ENCODE peak calls at places on chromosomes 16 and 17, in eight cellular contexts. One of them, this sample, is unnamed.

GRCh38 chr16:31872201-31872600 is 1.4 kb upstream of the ZNF267 start:
- DNase-seq in AG08396: no peak
- DNase-seq in mucosa of descending colon: no peak
- DNase-seq in activated naive CD4-positive, alpha-beta T cell treated with Interleukin-2 at 50 U/mL for 16 hours: no peak
- DNase-seq in stimulated activated CD4-positive, alpha-beta T cell treated with anti-CD3 and anti-CD28 coated beads, Interleukin-2, amount 100 ng/mL, for 48 hours: no peak
- DNase-seq in heart right ventricle: no peak
- DNase-seq in stimulated activated CD8-positive, alpha-beta memory T cell treated with anti-CD3 and anti-CD28 coated beads, Interleukin-15, amount 100 ng/mL, for 1 hour: no peak
- DNase-seq in HAP-1: no peak
- DNase-seq in this sample: no peak

GRCh38 chr16:2926660-2927646 is 15.2 kb downstream of the FLYWCH1 start:
- DNase-seq in AG08396: peak
- DNase-seq in mucosa of descending colon: peak
- DNase-seq in activated naive CD4-positive, alpha-beta T cell treated with Interleukin-2 at 50 U/mL for 16 hours: peak
- DNase-seq in stimulated activated CD4-positive, alpha-beta T cell treated with anti-CD3 and anti-CD28 coated beads, Interleukin-2, amount 100 ng/mL, for 48 hours: peak
- DNase-seq in heart right ventricle: peak
- DNase-seq in stimulated activated CD8-positive, alpha-beta memory T cell treated with anti-CD3 and anti-CD28 coated beads, Interleukin-15, amount 100 ng/mL, for 1 hour: peak
- DNase-seq in HAP-1: peak
- DNase-seq in this sample: peak

GRCh38 chr17:61468263-61468907 is 16.2 kb downstream of the TBX4 start:
- DNase-seq in AG08396: peak
- DNase-seq in mucosa of descending colon: peak
- DNase-seq in activated naive CD4-positive, alpha-beta T cell treated with Interleukin-2 at 50 U/mL for 16 hours: no peak
- DNase-seq in stimulated activated CD4-positive, alpha-beta T cell treated with anti-CD3 and anti-CD28 coated beads, Interleukin-2, amount 100 ng/mL, for 48 hours: no peak
- DNase-seq in heart right ventricle: no peak
- DNase-seq in stimulated activated CD8-positive, alpha-beta memory T cell treated with anti-CD3 and anti-CD28 coated beads, Interleukin-15, amount 100 ng/mL, for 1 hour: no peak
- DNase-seq in HAP-1: no peak
- DNase-seq in this sample: peak

GRCh38 chr16:10122546-10122945 is 59.7 kb downstream of the GRIN2A start:
- DNase-seq in AG08396: no peak
- DNase-seq in mucosa of descending colon: no peak
- DNase-seq in activated naive CD4-positive, alpha-beta T cell treated with Interleukin-2 at 50 U/mL for 16 hours: no peak
- DNase-seq in stimulated activated CD4-positive, alpha-beta T cell treated with anti-CD3 and anti-CD28 coated beads, Interleukin-2, amount 100 ng/mL, for 48 hours: no peak
- DNase-seq in heart right ventricle: no peak
- DNase-seq in stimulated activated CD8-positive, alpha-beta memory T cell treated with anti-CD3 and anti-CD28 coated beads, Interleukin-15, amount 100 ng/mL, for 1 hour: no peak
- DNase-seq in HAP-1: peak
- DNase-seq in this sample: no peak

GRCh38 chr16:59259074-59259963 is 525.2 kb upstream of the GOT2 start:
- DNase-seq in AG08396: no peak
- DNase-seq in mucosa of descending colon: no peak
- DNase-seq in activated naive CD4-positive, alpha-beta T cell treated with Interleukin-2 at 50 U/mL for 16 hours: no peak
- DNase-seq in stimulated activated CD4-positive, alpha-beta T cell treated with anti-CD3 and anti-CD28 coated beads, Interleukin-2, amount 100 ng/mL, for 48 hours: no peak
- DNase-seq in heart right ventricle: no peak
- DNase-seq in stimulated activated CD8-positive, alpha-beta memory T cell treated with anti-CD3 and anti-CD28 coated beads, Interleukin-15, amount 100 ng/mL, for 1 hour: no peak
- DNase-seq in HAP-1: no peak
- DNase-seq in this sample: no peak

GRCh38 chr16:52553322-52553721 is 6.4 kb upstream of the TOX3 start:
- DNase-seq in AG08396: no peak
- DNase-seq in mucosa of descending colon: no peak
- DNase-seq in activated naive CD4-positive, alpha-beta T cell treated with Interleukin-2 at 50 U/mL for 16 hours: no peak
- DNase-seq in stimulated activated CD4-positive, alpha-beta T cell treated with anti-CD3 and anti-CD28 coated beads, Interleukin-2, amount 100 ng/mL, for 48 hours: no peak
- DNase-seq in heart right ventricle: no peak
- DNase-seq in stimulated activated CD8-positive, alpha-beta memory T cell treated with anti-CD3 and anti-CD28 coated beads, Interleukin-15, amount 100 ng/mL, for 1 hour: no peak
- DNase-seq in HAP-1: no peak
- DNase-seq in this sample: no peak

GRCh38 chr17:80361495-80362220 is 53.3 kb upstream of the ENDOV start:
- DNase-seq in AG08396: no peak
- DNase-seq in mucosa of descending colon: no peak
- DNase-seq in activated naive CD4-positive, alpha-beta T cell treated with Interleukin-2 at 50 U/mL for 16 hours: peak
- DNase-seq in stimulated activated CD4-positive, alpha-beta T cell treated with anti-CD3 and anti-CD28 coated beads, Interleukin-2, amount 100 ng/mL, for 48 hours: peak
- DNase-seq in heart right ventricle: no peak
- DNase-seq in stimulated activated CD8-positive, alpha-beta memory T cell treated with anti-CD3 and anti-CD28 coated beads, Interleukin-15, amount 100 ng/mL, for 1 hour: no peak
- DNase-seq in HAP-1: no peak
- DNase-seq in this sample: no peak

GRCh38 chr17:37768438-37768837 is 23.6 kb upstream of the HNF1B start:
- DNase-seq in AG08396: no peak
- DNase-seq in mucosa of descending colon: no peak
- DNase-seq in activated naive CD4-positive, alpha-beta T cell treated with Interleukin-2 at 50 U/mL for 16 hours: no peak
- DNase-seq in stimulated activated CD4-positive, alpha-beta T cell treated with anti-CD3 and anti-CD28 coated beads, Interleukin-2, amount 100 ng/mL, for 48 hours: no peak
- DNase-seq in heart right ventricle: no peak
- DNase-seq in stimulated activated CD8-positive, alpha-beta memory T cell treated with anti-CD3 and anti-CD28 coated beads, Interleukin-15, amount 100 ng/mL, for 1 hour: no peak
- DNase-seq in HAP-1: no peak
- DNase-seq in this sample: no peak

GRCh38 chr17:17523001-17523713 is 27.0 kb upstream of the RASD1 start:
- DNase-seq in AG08396: no peak
- DNase-seq in mucosa of descending colon: no peak
- DNase-seq in activated naive CD4-positive, alpha-beta T cell treated with Interleukin-2 at 50 U/mL for 16 hours: no peak
- DNase-seq in stimulated activated CD4-positive, alpha-beta T cell treated with anti-CD3 and anti-CD28 coated beads, Interleukin-2, amount 100 ng/mL, for 48 hours: no peak
- DNase-seq in heart right ventricle: peak
- DNase-seq in stimulated activated CD8-positive, alpha-beta memory T cell treated with anti-CD3 and anti-CD28 coated beads, Interleukin-15, amount 100 ng/mL, for 1 hour: no peak
- DNase-seq in HAP-1: no peak
- DNase-seq in this sample: no peak

GRCh38 chr16:88014201-88014781 is 63.1 kb downstream of the BANP start:
- DNase-seq in AG08396: peak
- DNase-seq in mucosa of descending colon: no peak
- DNase-seq in activated naive CD4-positive, alpha-beta T cell treated with Interleukin-2 at 50 U/mL for 16 hours: no peak
- DNase-seq in stimulated activated CD4-positive, alpha-beta T cell treated with anti-CD3 and anti-CD28 coated beads, Interleukin-2, amount 100 ng/mL, for 48 hours: no peak
- DNase-seq in heart right ventricle: no peak
- DNase-seq in stimulated activated CD8-positive, alpha-beta memory T cell treated with anti-CD3 and anti-CD28 coated beads, Interleukin-15, amount 100 ng/mL, for 1 hour: no peak
- DNase-seq in HAP-1: no peak
- DNase-seq in this sample: no peak

GRCh38 chr17:74096456-74096855 is 107.0 kb upstream of the RPL38 start:
- DNase-seq in AG08396: no peak
- DNase-seq in mucosa of descending colon: no peak
- DNase-seq in activated naive CD4-positive, alpha-beta T cell treated with Interleukin-2 at 50 U/mL for 16 hours: no peak
- DNase-seq in stimulated activated CD4-positive, alpha-beta T cell treated with anti-CD3 and anti-CD28 coated beads, Interleukin-2, amount 100 ng/mL, for 48 hours: no peak
- DNase-seq in heart right ventricle: no peak
- DNase-seq in stimulated activated CD8-positive, alpha-beta memory T cell treated with anti-CD3 and anti-CD28 coated beads, Interleukin-15, amount 100 ng/mL, for 1 hour: no peak
- DNase-seq in HAP-1: no peak
- DNase-seq in this sample: peak

GRCh38 chr17:80210348-80211108 is 9.6 kb downstream of the SGSH start:
- DNase-seq in AG08396: no peak
- DNase-seq in mucosa of descending colon: no peak
- DNase-seq in activated naive CD4-positive, alpha-beta T cell treated with Interleukin-2 at 50 U/mL for 16 hours: no peak
- DNase-seq in stimulated activated CD4-positive, alpha-beta T cell treated with anti-CD3 and anti-CD28 coated beads, Interleukin-2, amount 100 ng/mL, for 48 hours: no peak
- DNase-seq in heart right ventricle: no peak
- DNase-seq in stimulated activated CD8-positive, alpha-beta memory T cell treated with anti-CD3 and anti-CD28 coated beads, Interleukin-15, amount 100 ng/mL, for 1 hour: no peak
- DNase-seq in HAP-1: no peak
- DNase-seq in this sample: no peak

GRCh38 chr16:69939821-69940585 is 11.1 kb upstream of the CLEC18A start:
- DNase-seq in AG08396: no peak
- DNase-seq in mucosa of descending colon: no peak
- DNase-seq in activated naive CD4-positive, alpha-beta T cell treated with Interleukin-2 at 50 U/mL for 16 hours: no peak
- DNase-seq in stimulated activated CD4-positive, alpha-beta T cell treated with anti-CD3 and anti-CD28 coated beads, Interleukin-2, amount 100 ng/mL, for 48 hours: no peak
- DNase-seq in heart right ventricle: no peak
- DNase-seq in stimulated activated CD8-positive, alpha-beta memory T cell treated with anti-CD3 and anti-CD28 coated beads, Interleukin-15, amount 100 ng/mL, for 1 hour: no peak
- DNase-seq in HAP-1: no peak
- DNase-seq in this sample: no peak

GRCh38 chr17:41777579-41778188 is 8.8 kb downstream of the JUP start:
- DNase-seq in AG08396: peak
- DNase-seq in mucosa of descending colon: peak
- DNase-seq in activated naive CD4-positive, alpha-beta T cell treated with Interleukin-2 at 50 U/mL for 16 hours: no peak
- DNase-seq in stimulated activated CD4-positive, alpha-beta T cell treated with anti-CD3 and anti-CD28 coated beads, Interleukin-2, amount 100 ng/mL, for 48 hours: no peak
- DNase-seq in heart right ventricle: peak
- DNase-seq in stimulated activated CD8-positive, alpha-beta memory T cell treated with anti-CD3 and anti-CD28 coated beads, Interleukin-15, amount 100 ng/mL, for 1 hour: no peak
- DNase-seq in HAP-1: no peak
- DNase-seq in this sample: peak

GRCh38 chr17:39563476-39563875 is 44.2 kb downstream of the NEUROD2 start:
- DNase-seq in AG08396: no peak
- DNase-seq in mucosa of descending colon: no peak
- DNase-seq in activated naive CD4-positive, alpha-beta T cell treated with Interleukin-2 at 50 U/mL for 16 hours: no peak
- DNase-seq in stimulated activated CD4-positive, alpha-beta T cell treated with anti-CD3 and anti-CD28 coated beads, Interleukin-2, amount 100 ng/mL, for 48 hours: no peak
- DNase-seq in heart right ventricle: no peak
- DNase-seq in stimulated activated CD8-positive, alpha-beta memory T cell treated with anti-CD3 and anti-CD28 coated beads, Interleukin-15, amount 100 ng/mL, for 1 hour: no peak
- DNase-seq in HAP-1: no peak
- DNase-seq in this sample: peak

GRCh38 chr17:4087911-4088693 is 54.7 kb downstream of the ZZEF1 start:
- DNase-seq in AG08396: peak
- DNase-seq in mucosa of descending colon: no peak
- DNase-seq in activated naive CD4-positive, alpha-beta T cell treated with Interleukin-2 at 50 U/mL for 16 hours: no peak
- DNase-seq in stimulated activated CD4-positive, alpha-beta T cell treated with anti-CD3 and anti-CD28 coated beads, Interleukin-2, amount 100 ng/mL, for 48 hours: no peak
- DNase-seq in heart right ventricle: no peak
- DNase-seq in stimulated activated CD8-positive, alpha-beta memory T cell treated with anti-CD3 and anti-CD28 coated beads, Interleukin-15, amount 100 ng/mL, for 1 hour: no peak
- DNase-seq in HAP-1: no peak
- DNase-seq in this sample: no peak

GRCh38 chr17:62981933-62982332 is 15.9 kb downstream of the TANC2 start:
- DNase-seq in AG08396: no peak
- DNase-seq in mucosa of descending colon: no peak
- DNase-seq in activated naive CD4-positive, alpha-beta T cell treated with Interleukin-2 at 50 U/mL for 16 hours: no peak
- DNase-seq in stimulated activated CD4-positive, alpha-beta T cell treated with anti-CD3 and anti-CD28 coated beads, Interleukin-2, amount 100 ng/mL, for 48 hours: no peak
- DNase-seq in heart right ventricle: no peak
- DNase-seq in stimulated activated CD8-positive, alpha-beta memory T cell treated with anti-CD3 and anti-CD28 coated beads, Interleukin-15, amount 100 ng/mL, for 1 hour: no peak
- DNase-seq in HAP-1: no peak
- DNase-seq in this sample: no peak

GRCh38 chr16:11759163-11759834 is 16.6 kb upstream of the TXNDC11 start:
- DNase-seq in AG08396: no peak
- DNase-seq in mucosa of descending colon: peak
- DNase-seq in activated naive CD4-positive, alpha-beta T cell treated with Interleukin-2 at 50 U/mL for 16 hours: no peak
- DNase-seq in stimulated activated CD4-positive, alpha-beta T cell treated with anti-CD3 and anti-CD28 coated beads, Interleukin-2, amount 100 ng/mL, for 48 hours: no peak
- DNase-seq in heart right ventricle: no peak
- DNase-seq in stimulated activated CD8-positive, alpha-beta memory T cell treated with anti-CD3 and anti-CD28 coated beads, Interleukin-15, amount 100 ng/mL, for 1 hour: no peak
- DNase-seq in HAP-1: no peak
- DNase-seq in this sample: no peak

GRCh38 chr17:80795737-80796136 is 195.9 kb upstream of the CHMP6 start:
- DNase-seq in AG08396: no peak
- DNase-seq in mucosa of descending colon: peak
- DNase-seq in activated naive CD4-positive, alpha-beta T cell treated with Interleukin-2 at 50 U/mL for 16 hours: no peak
- DNase-seq in stimulated activated CD4-positive, alpha-beta T cell treated with anti-CD3 and anti-CD28 coated beads, Interleukin-2, amount 100 ng/mL, for 48 hours: no peak
- DNase-seq in heart right ventricle: peak
- DNase-seq in stimulated activated CD8-positive, alpha-beta memory T cell treated with anti-CD3 and anti-CD28 coated beads, Interleukin-15, amount 100 ng/mL, for 1 hour: no peak
- DNase-seq in HAP-1: no peak
- DNase-seq in this sample: peak

GRCh38 chr17:82911822-82912221 is 72.0 kb upstream of the ZNF750 start:
- DNase-seq in AG08396: no peak
- DNase-seq in mucosa of descending colon: no peak
- DNase-seq in activated naive CD4-positive, alpha-beta T cell treated with Interleukin-2 at 50 U/mL for 16 hours: no peak
- DNase-seq in stimulated activated CD4-positive, alpha-beta T cell treated with anti-CD3 and anti-CD28 coated beads, Interleukin-2, amount 100 ng/mL, for 48 hours: no peak
- DNase-seq in heart right ventricle: no peak
- DNase-seq in stimulated activated CD8-positive, alpha-beta memory T cell treated with anti-CD3 and anti-CD28 coated beads, Interleukin-15, amount 100 ng/mL, for 1 hour: no peak
- DNase-seq in HAP-1: no peak
- DNase-seq in this sample: no peak

GRCh38 chr17:42345396-42346078 is 42.7 kb downstream of the STAT3 start:
- DNase-seq in AG08396: no peak
- DNase-seq in mucosa of descending colon: no peak
- DNase-seq in activated naive CD4-positive, alpha-beta T cell treated with Interleukin-2 at 50 U/mL for 16 hours: no peak
- DNase-seq in stimulated activated CD4-positive, alpha-beta T cell treated with anti-CD3 and anti-CD28 coated beads, Interleukin-2, amount 100 ng/mL, for 48 hours: no peak
- DNase-seq in heart right ventricle: no peak
- DNase-seq in stimulated activated CD8-positive, alpha-beta memory T cell treated with anti-CD3 and anti-CD28 coated beads, Interleukin-15, amount 100 ng/mL, for 1 hour: no peak
- DNase-seq in HAP-1: no peak
- DNase-seq in this sample: no peak

GRCh38 chr16:11329080-11329491 is 16.2 kb upstream of the RMI2 start:
- DNase-seq in AG08396: peak
- DNase-seq in mucosa of descending colon: no peak
- DNase-seq in activated naive CD4-positive, alpha-beta T cell treated with Interleukin-2 at 50 U/mL for 16 hours: no peak
- DNase-seq in stimulated activated CD4-positive, alpha-beta T cell treated with anti-CD3 and anti-CD28 coated beads, Interleukin-2, amount 100 ng/mL, for 48 hours: no peak
- DNase-seq in heart right ventricle: no peak
- DNase-seq in stimulated activated CD8-positive, alpha-beta memory T cell treated with anti-CD3 and anti-CD28 coated beads, Interleukin-15, amount 100 ng/mL, for 1 hour: no peak
- DNase-seq in HAP-1: peak
- DNase-seq in this sample: no peak

GRCh38 chr17:55576237-55576998 is 65.2 kb upstream of the SMIM36 start:
- DNase-seq in AG08396: peak
- DNase-seq in mucosa of descending colon: no peak
- DNase-seq in activated naive CD4-positive, alpha-beta T cell treated with Interleukin-2 at 50 U/mL for 16 hours: no peak
- DNase-seq in stimulated activated CD4-positive, alpha-beta T cell treated with anti-CD3 and anti-CD28 coated beads, Interleukin-2, amount 100 ng/mL, for 48 hours: no peak
- DNase-seq in heart right ventricle: no peak
- DNase-seq in stimulated activated CD8-positive, alpha-beta memory T cell treated with anti-CD3 and anti-CD28 coated beads, Interleukin-15, amount 100 ng/mL, for 1 hour: no peak
- DNase-seq in HAP-1: no peak
- DNase-seq in this sample: no peak

GRCh38 chr16:70737377-70738082 is 51.7 kb upstream of the MTSS2 start:
- DNase-seq in AG08396: peak
- DNase-seq in mucosa of descending colon: peak
- DNase-seq in activated naive CD4-positive, alpha-beta T cell treated with Interleukin-2 at 50 U/mL for 16 hours: peak
- DNase-seq in stimulated activated CD4-positive, alpha-beta T cell treated with anti-CD3 and anti-CD28 coated beads, Interleukin-2, amount 100 ng/mL, for 48 hours: peak
- DNase-seq in heart right ventricle: peak
- DNase-seq in stimulated activated CD8-positive, alpha-beta memory T cell treated with anti-CD3 and anti-CD28 coated beads, Interleukin-15, amount 100 ng/mL, for 1 hour: peak
- DNase-seq in HAP-1: no peak
- DNase-seq in this sample: no peak

GRCh38 chr17:66357037-66357436 is 54.6 kb downstream of the PRKCA start:
- DNase-seq in AG08396: no peak
- DNase-seq in mucosa of descending colon: no peak
- DNase-seq in activated naive CD4-positive, alpha-beta T cell treated with Interleukin-2 at 50 U/mL for 16 hours: no peak
- DNase-seq in stimulated activated CD4-positive, alpha-beta T cell treated with anti-CD3 and anti-CD28 coated beads, Interleukin-2, amount 100 ng/mL, for 48 hours: no peak
- DNase-seq in heart right ventricle: no peak
- DNase-seq in stimulated activated CD8-positive, alpha-beta memory T cell treated with anti-CD3 and anti-CD28 coated beads, Interleukin-15, amount 100 ng/mL, for 1 hour: no peak
- DNase-seq in HAP-1: no peak
- DNase-seq in this sample: no peak

GRCh38 chr16:74730049-74730683 is 29.5 kb upstream of the MLKL start:
- DNase-seq in AG08396: no peak
- DNase-seq in mucosa of descending colon: peak
- DNase-seq in activated naive CD4-positive, alpha-beta T cell treated with Interleukin-2 at 50 U/mL for 16 hours: no peak
- DNase-seq in stimulated activated CD4-positive, alpha-beta T cell treated with anti-CD3 and anti-CD28 coated beads, Interleukin-2, amount 100 ng/mL, for 48 hours: no peak
- DNase-seq in heart right ventricle: no peak
- DNase-seq in stimulated activated CD8-positive, alpha-beta memory T cell treated with anti-CD3 and anti-CD28 coated beads, Interleukin-15, amount 100 ng/mL, for 1 hour: no peak
- DNase-seq in HAP-1: no peak
- DNase-seq in this sample: no peak

GRCh38 chr17:17496189-17497064 is at the start of gene RASD1:
- DNase-seq in AG08396: peak
- DNase-seq in mucosa of descending colon: peak
- DNase-seq in activated naive CD4-positive, alpha-beta T cell treated with Interleukin-2 at 50 U/mL for 16 hours: peak
- DNase-seq in stimulated activated CD4-positive, alpha-beta T cell treated with anti-CD3 and anti-CD28 coated beads, Interleukin-2, amount 100 ng/mL, for 48 hours: peak
- DNase-seq in heart right ventricle: peak
- DNase-seq in stimulated activated CD8-positive, alpha-beta memory T cell treated with anti-CD3 and anti-CD28 coated beads, Interleukin-15, amount 100 ng/mL, for 1 hour: peak
- DNase-seq in HAP-1: peak
- DNase-seq in this sample: peak

GRCh38 chr17:58311429-58311894 is 17.1 kb downstream of the TSPOAP1 start:
- DNase-seq in AG08396: no peak
- DNase-seq in mucosa of descending colon: no peak
- DNase-seq in activated naive CD4-positive, alpha-beta T cell treated with Interleukin-2 at 50 U/mL for 16 hours: no peak
- DNase-seq in stimulated activated CD4-positive, alpha-beta T cell treated with anti-CD3 and anti-CD28 coated beads, Interleukin-2, amount 100 ng/mL, for 48 hours: no peak
- DNase-seq in heart right ventricle: no peak
- DNase-seq in stimulated activated CD8-positive, alpha-beta memory T cell treated with anti-CD3 and anti-CD28 coated beads, Interleukin-15, amount 100 ng/mL, for 1 hour: no peak
- DNase-seq in HAP-1: no peak
- DNase-seq in this sample: no peak

GRCh38 chr17:40323731-40324650 is 15.0 kb downstream of the RARA start:
- DNase-seq in AG08396: no peak
- DNase-seq in mucosa of descending colon: peak
- DNase-seq in activated naive CD4-positive, alpha-beta T cell treated with Interleukin-2 at 50 U/mL for 16 hours: peak
- DNase-seq in stimulated activated CD4-positive, alpha-beta T cell treated with anti-CD3 and anti-CD28 coated beads, Interleukin-2, amount 100 ng/mL, for 48 hours: no peak
- DNase-seq in heart right ventricle: peak
- DNase-seq in stimulated activated CD8-positive, alpha-beta memory T cell treated with anti-CD3 and anti-CD28 coated beads, Interleukin-15, amount 100 ng/mL, for 1 hour: no peak
- DNase-seq in HAP-1: no peak
- DNase-seq in this sample: no peak

GRCh38 chr17:33864758-33865229 is 390.3 kb upstream of the CCL2 start:
- DNase-seq in AG08396: no peak
- DNase-seq in mucosa of descending colon: no peak
- DNase-seq in activated naive CD4-positive, alpha-beta T cell treated with Interleukin-2 at 50 U/mL for 16 hours: no peak
- DNase-seq in stimulated activated CD4-positive, alpha-beta T cell treated with anti-CD3 and anti-CD28 coated beads, Interleukin-2, amount 100 ng/mL, for 48 hours: no peak
- DNase-seq in heart right ventricle: no peak
- DNase-seq in stimulated activated CD8-positive, alpha-beta memory T cell treated with anti-CD3 and anti-CD28 coated beads, Interleukin-15, amount 100 ng/mL, for 1 hour: no peak
- DNase-seq in HAP-1: no peak
- DNase-seq in this sample: no peak

GRCh38 chr17:2054262-2054739 is 602 bp upstream of the HIC1 start:
- DNase-seq in AG08396: no peak
- DNase-seq in mucosa of descending colon: peak
- DNase-seq in activated naive CD4-positive, alpha-beta T cell treated with Interleukin-2 at 50 U/mL for 16 hours: no peak
- DNase-seq in stimulated activated CD4-positive, alpha-beta T cell treated with anti-CD3 and anti-CD28 coated beads, Interleukin-2, amount 100 ng/mL, for 48 hours: no peak
- DNase-seq in heart right ventricle: no peak
- DNase-seq in stimulated activated CD8-positive, alpha-beta memory T cell treated with anti-CD3 and anti-CD28 coated beads, Interleukin-15, amount 100 ng/mL, for 1 hour: no peak
- DNase-seq in HAP-1: no peak
- DNase-seq in this sample: peak

GRCh38 chr17:17722081-17722905 is 41.0 kb downstream of the RAI1 start:
- DNase-seq in AG08396: no peak
- DNase-seq in mucosa of descending colon: no peak
- DNase-seq in activated naive CD4-positive, alpha-beta T cell treated with Interleukin-2 at 50 U/mL for 16 hours: no peak
- DNase-seq in stimulated activated CD4-positive, alpha-beta T cell treated with anti-CD3 and anti-CD28 coated beads, Interleukin-2, amount 100 ng/mL, for 48 hours: no peak
- DNase-seq in heart right ventricle: no peak
- DNase-seq in stimulated activated CD8-positive, alpha-beta memory T cell treated with anti-CD3 and anti-CD28 coated beads, Interleukin-15, amount 100 ng/mL, for 1 hour: no peak
- DNase-seq in HAP-1: no peak
- DNase-seq in this sample: peak

GRCh38 chr16:4646773-4647660 is 22.4 kb downstream of the MGRN1 start:
- DNase-seq in AG08396: no peak
- DNase-seq in mucosa of descending colon: no peak
- DNase-seq in activated naive CD4-positive, alpha-beta T cell treated with Interleukin-2 at 50 U/mL for 16 hours: no peak
- DNase-seq in stimulated activated CD4-positive, alpha-beta T cell treated with anti-CD3 and anti-CD28 coated beads, Interleukin-2, amount 100 ng/mL, for 48 hours: no peak
- DNase-seq in heart right ventricle: no peak
- DNase-seq in stimulated activated CD8-positive, alpha-beta memory T cell treated with anti-CD3 and anti-CD28 coated beads, Interleukin-15, amount 100 ng/mL, for 1 hour: no peak
- DNase-seq in HAP-1: no peak
- DNase-seq in this sample: no peak

GRCh38 chr16:57630402-57630787 is 2.0 kb downstream of the ADGRG1 start:
- DNase-seq in AG08396: no peak
- DNase-seq in mucosa of descending colon: no peak
- DNase-seq in activated naive CD4-positive, alpha-beta T cell treated with Interleukin-2 at 50 U/mL for 16 hours: no peak
- DNase-seq in stimulated activated CD4-positive, alpha-beta T cell treated with anti-CD3 and anti-CD28 coated beads, Interleukin-2, amount 100 ng/mL, for 48 hours: no peak
- DNase-seq in heart right ventricle: peak
- DNase-seq in stimulated activated CD8-positive, alpha-beta memory T cell treated with anti-CD3 and anti-CD28 coated beads, Interleukin-15, amount 100 ng/mL, for 1 hour: no peak
- DNase-seq in HAP-1: no peak
- DNase-seq in this sample: no peak